ENCODE peak calls at places on chromosomes 7 and 10, in four cellular contexts. P is T follicular helper cell, H is transverse colon, T is GM23248. E is an unnamed sample.

GRCh38 chr7:101941481-101942383 is 124.3 kb downstream of the CUX1 start:
- DNase-seq in T (peak; percentile 87), H (peak; percentile 65), P (no peak), E (peak; percentile 96)

GRCh38 chr10:80486151-80486692 is 32.1 kb downstream of the TSPAN14 start:
- DNase-seq in T (no peak), P (no peak), H (no peak), E (no peak)

GRCh38 chr10:43667317-43667731 is 18.6 kb upstream of the ZNF32 start:
- DNase-seq in H (no peak), T (peak; percentile 67), P (no peak), E (no peak)

GRCh38 chr7:76054129-76055120 is 6.5 kb downstream of the MDH2 start:
- DNase-seq in H (no peak), P (no peak), T (peak; percentile 74), E (peak; percentile 96)

GRCh38 chr10:9922123-9922685 is 1095.5 kb upstream of the CELF2 start:
- DNase-seq in T (no peak), P (no peak), H (no peak), E (no peak)

GRCh38 chr10:12504176-12504575 is 154.8 kb downstream of the CAMK1D start:
- DNase-seq in T (no peak), H (no peak), P (no peak), E (no peak)

GRCh38 chr10:48289652-48290238 is 15.2 kb upstream of the FRMPD2 start:
- DNase-seq in T (peak; percentile 66), P (peak; percentile 10), H (peak; percentile 52), E (peak; percentile 58)

GRCh38 chr10:8418631-8419030 is 364.1 kb downstream of the GATA3 start:
- DNase-seq in H (no peak), T (peak; percentile 11), P (no peak), E (no peak)

GRCh38 chr7:129553861-129554530 is 51.7 kb downstream of the SMKR1 start:
- DNase-seq in T (peak; percentile 85), P (peak; percentile 1), H (no peak), E (peak; percentile 40)

GRCh38 chr7:33191326-33191725 is 62.0 kb downstream of the BBS9 start:
- DNase-seq in P (no peak), H (no peak), T (no peak), E (peak; percentile 35)

GRCh38 chr10:23558361-23558799 is 119.5 kb downstream of the OTUD1 start:
- DNase-seq in T (peak; percentile 2), H (no peak), P (no peak), E (peak; percentile 11)

GRCh38 chr7:40147371-40148246 is 12.8 kb downstream of the SUGCT start:
- DNase-seq in T (no peak), H (no peak), P (no peak), E (no peak)

GRCh38 chr7:17640730-17641377 is 299.4 kb downstream of the SNX13 start:
- DNase-seq in H (no peak), P (no peak), T (peak; percentile 52), E (peak; percentile 66)

GRCh38 chr10:96025566-96025965 is 17.8 kb upstream of the CCNJ start:
- DNase-seq in H (no peak), P (no peak), T (peak; percentile 27), E (peak; percentile 23)

GRCh38 chr7:110307776-110308175 is 783.2 kb upstream of the LRRN3 start:
- DNase-seq in T (no peak), H (no peak), P (no peak), E (peak; percentile 34)

GRCh38 chr7:73851410-73852338 is 9.3 kb upstream of the TMEM270 start:
- DNase-seq in T (peak; percentile 97), H (no peak), P (no peak), E (peak; percentile 97)

GRCh38 chr10:114100848-114101741 is 57.4 kb downstream of the ADRB1 start:
- DNase-seq in P (no peak), H (no peak), T (peak; percentile 57), E (no peak)

GRCh38 chr10:6498771-6499170 is 81.3 kb downstream of the PRKCQ start:
- DNase-seq in T (no peak), P (peak; percentile 39), H (no peak), E (peak; percentile 11)